ENCODE peak calls at places on chromosomes 4 and X, in nine cellular contexts. One of them, this sample, is unnamed.

GRCh38 chr4:177281544-177281943 is 28.1 kb upstream of the NEIL3 start:
- DNase-seq in fibroblast of villous mesenchyme: peak
- DNase-seq in sciatic nerve: no peak
- DNase-seq in activated T-helper 1 cell treated with anti-CD3 and anti-CD28 coated beads, Interleukin-2, amount 50 U/mL, for 16 hours: no peak
- DNase-seq in HFFc6: no peak
- DNase-seq in erythroblast: no peak
- DNase-seq in CD4-positive, alpha-beta T cell: no peak
- DNase-seq in EH: peak
- DNase-seq in Right ventricle myocardium superior: no peak
- DNase-seq in this sample: no peak

GRCh38 chr4:134024251-134024650 is 177.3 kb downstream of the PABPC4L start:
- DNase-seq in activated T-helper 1 cell treated with anti-CD3 and anti-CD28 coated beads, Interleukin-2, amount 50 U/mL, for 16 hours: no peak
- DNase-seq in EH: peak
- DNase-seq in sciatic nerve: no peak
- DNase-seq in fibroblast of villous mesenchyme: peak
- DNase-seq in HFFc6: peak
- DNase-seq in Right ventricle myocardium superior: no peak
- DNase-seq in erythroblast: no peak
- DNase-seq in CD4-positive, alpha-beta T cell: no peak
- DNase-seq in this sample: no peak

GRCh38 chrX:2490634-2491033 is 10.1 kb downstream of the DHRSX start:
- DNase-seq in HFFc6: no peak
- DNase-seq in Right ventricle myocardium superior: no peak
- DNase-seq in fibroblast of villous mesenchyme: no peak
- DNase-seq in CD4-positive, alpha-beta T cell: no peak
- DNase-seq in sciatic nerve: no peak
- DNase-seq in EH: no peak
- DNase-seq in activated T-helper 1 cell treated with anti-CD3 and anti-CD28 coated beads, Interleukin-2, amount 50 U/mL, for 16 hours: no peak
- DNase-seq in erythroblast: no peak
- DNase-seq in this sample: no peak

GRCh38 chr4:101604976-101605375 is 185.6 kb upstream of the BANK1 start:
- DNase-seq in erythroblast: no peak
- DNase-seq in fibroblast of villous mesenchyme: peak
- DNase-seq in HFFc6: no peak
- DNase-seq in CD4-positive, alpha-beta T cell: no peak
- DNase-seq in EH: peak
- DNase-seq in sciatic nerve: no peak
- DNase-seq in Right ventricle myocardium superior: no peak
- DNase-seq in activated T-helper 1 cell treated with anti-CD3 and anti-CD28 coated beads, Interleukin-2, amount 50 U/mL, for 16 hours: no peak
- DNase-seq in this sample: no peak

GRCh38 chr4:186845137-186845842 is 121.6 kb upstream of the FAT1 start:
- DNase-seq in fibroblast of villous mesenchyme: peak
- DNase-seq in HFFc6: peak
- DNase-seq in EH: peak
- DNase-seq in Right ventricle myocardium superior: no peak
- DNase-seq in erythroblast: peak
- DNase-seq in activated T-helper 1 cell treated with anti-CD3 and anti-CD28 coated beads, Interleukin-2, amount 50 U/mL, for 16 hours: no peak
- DNase-seq in CD4-positive, alpha-beta T cell: no peak
- DNase-seq in sciatic nerve: no peak
- DNase-seq in this sample: no peak

GRCh38 chr4:2712261-2712842 is 43.8 kb downstream of the TNIP2 start:
- DNase-seq in sciatic nerve: peak
- DNase-seq in EH: peak
- DNase-seq in fibroblast of villous mesenchyme: peak
- DNase-seq in activated T-helper 1 cell treated with anti-CD3 and anti-CD28 coated beads, Interleukin-2, amount 50 U/mL, for 16 hours: no peak
- DNase-seq in Right ventricle myocardium superior: no peak
- DNase-seq in HFFc6: no peak
- DNase-seq in CD4-positive, alpha-beta T cell: no peak
- DNase-seq in erythroblast: peak
- DNase-seq in this sample: no peak

GRCh38 chr4:155392486-155393184 is 15.9 kb upstream of the MAP9 start:
- DNase-seq in sciatic nerve: no peak
- DNase-seq in Right ventricle myocardium superior: no peak
- DNase-seq in CD4-positive, alpha-beta T cell: no peak
- DNase-seq in EH: peak
- DNase-seq in activated T-helper 1 cell treated with anti-CD3 and anti-CD28 coated beads, Interleukin-2, amount 50 U/mL, for 16 hours: no peak
- DNase-seq in erythroblast: no peak
- DNase-seq in fibroblast of villous mesenchyme: peak
- DNase-seq in HFFc6: peak
- DNase-seq in this sample: no peak

GRCh38 chrX:110477593-110478228 is 119.1 kb downstream of the RTL9 start:
- DNase-seq in HFFc6: no peak
- DNase-seq in erythroblast: no peak
- DNase-seq in EH: peak
- DNase-seq in sciatic nerve: no peak
- DNase-seq in CD4-positive, alpha-beta T cell: no peak
- DNase-seq in fibroblast of villous mesenchyme: no peak
- DNase-seq in Right ventricle myocardium superior: peak
- DNase-seq in activated T-helper 1 cell treated with anti-CD3 and anti-CD28 coated beads, Interleukin-2, amount 50 U/mL, for 16 hours: no peak
- DNase-seq in this sample: no peak

GRCh38 chr4:1317177-1318045 is 27.7 kb downstream of the MAEA start:
- DNase-seq in HFFc6: no peak
- DNase-seq in activated T-helper 1 cell treated with anti-CD3 and anti-CD28 coated beads, Interleukin-2, amount 50 U/mL, for 16 hours: no peak
- DNase-seq in erythroblast: no peak
- DNase-seq in Right ventricle myocardium superior: no peak
- DNase-seq in EH: no peak
- DNase-seq in fibroblast of villous mesenchyme: no peak
- DNase-seq in sciatic nerve: no peak
- DNase-seq in CD4-positive, alpha-beta T cell: no peak
- DNase-seq in this sample: no peak

This sample was measured in stimulated activated effector memory CD8-positive, alpha-beta T cell treated with anti-CD3 and anti-CD28 coated beads, Interleukin-12 subunit alpha, Interleukin-12 subunit beta, amount 100 ng/mL, for 72 hours.